ENCODE peak calls at places on chromosomes 2 and 18, in six cellular contexts. R, J, W, U, X and T are unnamed samples.

GRCh38 chr2:137348301-137348700 is 583.0 kb downstream of the THSD7B start:
- DNase-seq in W (no peak), X (no peak), U (no peak), R (no peak), J (peak), T (no peak)

GRCh38 chr2:142131016-142131714 is at the start of gene LRP1B:
- DNase-seq in U (peak), W (peak), X (no peak), R (no peak), J (peak), T (peak)

GRCh38 chr18:3139406-3139805 is 80.4 kb downstream of the MYOM1 start:
- DNase-seq in W (no peak), R (no peak), J (no peak), U (no peak), X (no peak), T (no peak)

GRCh38 chr2:164852086-164852485 is 10.5 kb upstream of the COBLL1 start:
- DNase-seq in R (no peak), W (no peak), U (no peak), J (no peak), X (no peak), T (no peak)

GRCh38 chr2:46236876-46237859 is 60.0 kb upstream of the EPAS1 start:
- DNase-seq in J (no peak), R (no peak), X (no peak), U (no peak), W (no peak), T (no peak)

GRCh38 chr2:42010743-42011298 is 37.0 kb upstream of the PKDCC start:
- DNase-seq in J (no peak), U (no peak), W (no peak), X (no peak), R (peak), T (peak)

GRCh38 chr18:6601241-6601640 is 128.3 kb upstream of the ARHGAP28 start:
- DNase-seq in R (no peak), W (no peak), X (no peak), U (no peak), J (no peak), T (no peak)

GRCh38 chr2:102122909-102123308 is 19.6 kb upstream of the IL1R1 start:
- DNase-seq in R (no peak), J (no peak), X (no peak), W (no peak), U (no peak), T (no peak)

GRCh38 chr2:17386771-17387170 is 131.5 kb downstream of the RAD51AP2 start:
- DNase-seq in W (no peak), J (no peak), R (no peak), X (no peak), U (no peak), T (no peak)

GRCh38 chr2:207109768-207110167 is 56.0 kb downstream of the KLF7 start:
- DNase-seq in J (no peak), R (no peak), U (no peak), X (no peak), W (no peak), T (no peak)

GRCh38 chr2:231369580-231370428 is 25.7 kb upstream of the B3GNT7 start:
- DNase-seq in J (no peak), W (no peak), U (no peak), R (no peak), X (no peak), T (no peak)

GRCh38 chr2:220572385-220572784 is 945.0 kb downstream of the SLC4A3 start:
- DNase-seq in W (no peak), X (no peak), J (no peak), R (no peak), U (no peak), T (no peak)

GRCh38 chr2:84830095-84830494 is 50.8 kb downstream of the TRABD2A start:
- DNase-seq in X (peak), W (peak), J (no peak), R (no peak), U (no peak), T (no peak)

GRCh38 chr2:7857904-7858303 is 824.0 kb upstream of the ID2 start:
- DNase-seq in W (no peak), X (no peak), J (no peak), R (peak), U (peak), T (no peak)

GRCh38 chr2:54966165-54966819 is 84.0 kb downstream of the RTN4 start:
- DNase-seq in U (no peak), X (no peak), J (peak), W (no peak), R (no peak), T (no peak)

GRCh38 chr2:217204358-217204757 is 344.5 kb upstream of the TNP1 start:
- DNase-seq in U (no peak), X (no peak), W (no peak), R (no peak), J (no peak), T (no peak)

GRCh38 chr2:132797551-132797950 is 127.5 kb upstream of the LYPD1 start:
- DNase-seq in X (no peak), R (peak), W (no peak), U (no peak), J (no peak), T (peak)

GRCh38 chr18:3605562-3606443 is 155.8 kb downstream of the TGIF1 start:
- DNase-seq in U (no peak), J (no peak), X (no peak), W (no peak), R (no peak), T (peak)

GRCh38 chr2:231359948-231360347 is 35.6 kb upstream of the B3GNT7 start:
- DNase-seq in U (no peak), X (no peak), W (no peak), J (no peak), R (no peak), T (no peak)

GRCh38 chr2:218229239-218229638 is 12.2 kb downstream of the ARPC2 start:
- DNase-seq in U (no peak), W (no peak), J (no peak), R (peak), X (peak), T (peak)

GRCh38 chr18:51666717-51667320 is 469.3 kb upstream of the MEX3C start:
- DNase-seq in R (peak), X (no peak), W (peak), U (peak), J (peak), T (no peak)

GRCh38 chr18:51391731-51392130 is 194.2 kb upstream of the MEX3C start:
- DNase-seq in U (no peak), W (peak), X (no peak), R (no peak), J (no peak), T (no peak)